ENCODE peak calls at places on chromosomes 2 and 18, in six cellular contexts. V is activated gamma-delta T cell treated with Interleukin-2 at 50 U/mL for 16 hours, I is HFFc6, K is astrocyte of the spinal cord, F is upper lobe of right lung, E is SW 1271. M is an unnamed sample.
A peak's percentile ranks its signal among the peaks of the same experiment; 100 is the strongest.

GRCh38 chr2:53437371-53437770 is 330.2 kb upstream of the CHAC2 start:
- DNase-seq in V (no peak), I (peak; percentile 27), K (peak; percentile 41), F (no peak), E (no peak), M (no peak)

GRCh38 chr2:229445501-229446294 is 174.6 kb upstream of the PID1 start:
- DNase-seq in V (no peak), I (peak; percentile 26), K (peak; percentile 86), F (no peak), E (no peak), M (no peak)

GRCh38 chr2:131413148-131413747 is 49.3 kb upstream of the RAB6D start:
- DNase-seq in V (no peak), I (peak; percentile 54), K (peak; percentile 71), F (no peak), E (peak; percentile 45), M (peak; percentile 73)

GRCh38 chr2:206627632-206628031 is 14.7 kb upstream of the FAM237A start:
- DNase-seq in V (no peak), I (no peak), K (no peak), F (no peak), E (no peak), M (no peak)

GRCh38 chr2:160247295-160247694 is 47.2 kb upstream of the ITGB6 start:
- DNase-seq in V (no peak), I (no peak), K (no peak), F (no peak), E (no peak), M (no peak)

GRCh38 chr2:58553937-58554336 is 312.8 kb upstream of the FANCL start:
- DNase-seq in V (no peak), I (no peak), K (peak; percentile 8), F (no peak), E (no peak), M (no peak)

GRCh38 chr2:106566050-106566449 is 78.9 kb downstream of the CD8B2 start:
- DNase-seq in V (no peak), I (peak; percentile 18), K (no peak), F (no peak), E (no peak), M (no peak)

GRCh38 chr2:240819404-240820013 is 510 bp downstream of the KIF1A start:
- DNase-seq in V (no peak), I (no peak), K (no peak), F (no peak), E (no peak), M (no peak)

GRCh38 chr2:138087761-138088602 is 123.7 kb downstream of the HNMT start:
- DNase-seq in V (no peak), I (no peak), K (no peak), F (no peak), E (no peak), M (no peak)

GRCh38 chr2:44230378-44230777 is 44.9 kb upstream of the SLC3A1 start:
- DNase-seq in V (no peak), I (no peak), K (no peak), F (no peak), E (no peak), M (no peak)

GRCh38 chr2:100388703-100389102 is 28.8 kb downstream of the CHST10 start:
- DNase-seq in V (no peak), I (no peak), K (no peak), F (no peak), E (no peak), M (no peak)

GRCh38 chr2:102187191-102188150 is 648 bp downstream of the IL1RL2 start:
- DNase-seq in V (peak; percentile 27), I (no peak), K (peak; percentile 44), F (peak; percentile 83), E (no peak), M (peak; percentile 10)

GRCh38 chr2:40332096-40332826 is 119.6 kb downstream of the SLC8A1 start:
- DNase-seq in V (no peak), I (peak; percentile 14), K (peak; percentile 80), F (no peak), E (no peak), M (peak; percentile 95)

GRCh38 chr2:96625571-96626552 is 12.2 kb downstream of the KANSL3 start:
- DNase-seq in V (no peak), I (no peak), K (no peak), F (peak; percentile 6), E (no peak), M (peak; percentile 13)

GRCh38 chr2:238169021-238169707 is 10.4 kb downstream of the ERFE start:
- DNase-seq in V (no peak), I (peak; percentile 85), K (peak; percentile 96), F (peak; percentile 10), E (no peak), M (peak; percentile 74)

GRCh38 chr2:241500431-241500975 is 7.9 kb downstream of the STK25 start:
- DNase-seq in V (no peak), I (no peak), K (no peak), F (no peak), E (no peak), M (no peak)

GRCh38 chr18:12593861-12594260 is 64.0 kb downstream of the SPIRE1 start:
- DNase-seq in V (no peak), I (peak; percentile 10), K (peak; percentile 50), F (no peak), E (no peak), M (no peak)

GRCh38 chr2:120820885-120821279 is 85.2 kb downstream of the GLI2 start:
- DNase-seq in V (no peak), I (peak; percentile 71), K (peak; percentile 77), F (no peak), E (no peak), M (no peak)

GRCh38 chr2:109173311-109174171 is 44.5 kb downstream of the SH3RF3 start:
- DNase-seq in V (no peak), I (peak; percentile 55), K (peak; percentile 94), F (no peak), E (no peak), M (peak; percentile 60)

M was measured in dermis microvascular lymphatic vessel endothelial cell.